ENCODE peak calls at places on chromosome 9, in seven cellular contexts. Z, Q, M, B, C, A and E are unnamed samples.

GRCh38 chr9:130779153-130779855 is 55.8 kb upstream of the ABL1 start:
- DNase-seq in Z (no peak), Q (no peak), M (no peak), B (no peak), C (no peak), A (no peak), E (no peak)

GRCh38 chr9:1202512-1203285 is 152.5 kb downstream of the DMRT2 start:
- DNase-seq in Z (no peak), Q (no peak), M (no peak), B (no peak), C (no peak), A (no peak), E (no peak)

GRCh38 chr9:94855919-94856318 is 129.4 kb downstream of the AOPEP start:
- DNase-seq in Z (no peak), Q (peak), M (no peak), B (no peak), C (no peak), A (no peak), E (no peak)

GRCh38 chr9:101458955-101459631 is 23.5 kb upstream of the ALDOB start:
- DNase-seq in Z (peak), Q (peak), M (peak), B (peak), C (peak), A (no peak), E (peak)

GRCh38 chr9:75911390-75911789 is 20.9 kb downstream of the PCSK5 start:
- DNase-seq in Z (no peak), Q (no peak), M (no peak), B (no peak), C (no peak), A (no peak), E (no peak)

GRCh38 chr9:70672136-70672535 is 257.7 kb upstream of the KLF9 start:
- DNase-seq in Z (no peak), Q (no peak), M (peak), B (no peak), C (no peak), A (no peak), E (no peak)

GRCh38 chr9:89879711-89880110 is 274.9 kb downstream of the GADD45G start:
- DNase-seq in Z (no peak), Q (no peak), M (peak), B (peak), C (no peak), A (no peak), E (no peak)

GRCh38 chr9:73133921-73134407 is 17.7 kb upstream of the ANXA1 start:
- DNase-seq in Z (peak), Q (no peak), M (no peak), B (no peak), C (no peak), A (no peak), E (peak)

GRCh38 chr9:114153761-114154596 is 1.4 kb upstream of the COL27A1 start:
- DNase-seq in Z (no peak), Q (no peak), M (no peak), B (no peak), C (no peak), A (peak), E (peak)

GRCh38 chr9:114363424-114363823 is 24.4 kb downstream of the AKNA start:
- DNase-seq in Z (no peak), Q (no peak), M (no peak), B (no peak), C (no peak), A (no peak), E (no peak)

GRCh38 chr9:131762356-131762932 is 22.6 kb upstream of the RAPGEF1 start:
- DNase-seq in Z (peak), Q (peak), M (peak), B (peak), C (no peak), A (peak), E (peak)

GRCh38 chr9:76989501-76989900 is 30.0 kb upstream of the FOXB2 start:
- DNase-seq in Z (no peak), Q (no peak), M (no peak), B (no peak), C (no peak), A (no peak), E (no peak)

GRCh38 chr9:91117474-91117891 is 244.2 kb downstream of the AUH start:
- DNase-seq in Z (no peak), Q (no peak), M (no peak), B (no peak), C (no peak), A (no peak), E (no peak)

GRCh38 chr9:42852133-42852532 is 668.7 kb downstream of the SPATA31A6 start:
- DNase-seq in Z (no peak), Q (peak), M (peak), B (peak), C (no peak), A (no peak), E (peak)
- TF ChIP-seq CTCF in Z (no peak), Q (peak), M (no peak), B (peak), C (peak), A (no peak), E (no peak)

GRCh38 chr9:35813434-35814105 is 1.3 kb downstream of the HINT2 start:
- DNase-seq in Z (peak), Q (no peak), M (no peak), B (no peak), C (no peak), A (no peak), E (peak)
- TF ChIP-seq CTCF in Z (peak), Q (peak), M (no peak), B (peak), C (peak), A (no peak), E (peak)

DNA sequence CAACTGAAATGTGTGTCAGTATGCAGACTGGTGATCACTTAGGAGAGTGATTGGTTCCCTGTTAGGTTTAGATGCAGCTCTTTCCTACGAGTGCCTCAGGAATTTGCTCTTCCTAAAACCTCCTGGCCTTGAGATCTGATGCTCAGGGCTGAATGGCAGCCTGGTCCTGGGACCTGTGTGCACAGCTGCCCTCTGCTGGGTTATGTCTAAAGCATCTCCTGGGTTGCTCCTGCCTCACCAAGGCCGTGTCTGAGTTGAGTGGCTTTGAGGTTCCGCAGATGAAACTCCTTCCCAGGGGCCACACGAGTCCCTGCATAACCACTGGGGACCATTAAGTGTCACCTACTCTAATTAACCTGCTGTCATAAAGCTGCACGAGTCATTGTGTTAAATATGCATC is 59.5 kb downstream of the MVB12B start:
- DNase-seq in Z (peak), Q (no peak), M (no peak), B (no peak), C (no peak), A (no peak), E (no peak)
- TF ChIP-seq CTCF in Z (peak), Q (peak), M (no peak), B (peak), C (peak), A (no peak), E (no peak)

GRCh38 chr9:129198737-129199435 is 20.8 kb upstream of the IER5L start:
- DNase-seq in Z (no peak), Q (no peak), M (peak), B (no peak), C (no peak), A (no peak), E (no peak)

GRCh38 chr9:129195606-129196005 is 17.5 kb upstream of the IER5L start:
- DNase-seq in Z (no peak), Q (no peak), M (no peak), B (no peak), C (no peak), A (no peak), E (no peak)

GRCh38 chr9:129201289-129201688 is 23.2 kb upstream of the IER5L start:
- DNase-seq in Z (no peak), Q (no peak), M (no peak), B (no peak), C (no peak), A (no peak), E (no peak)

GRCh38 chr9:129200255-129200654 is 22.2 kb upstream of the IER5L start:
- DNase-seq in Z (no peak), Q (no peak), M (no peak), B (no peak), C (no peak), A (no peak), E (no peak)

GRCh38 chr9:129197978-129198736 is 20.1 kb upstream of the IER5L start:
- DNase-seq in Z (no peak), Q (peak), M (peak), B (peak), C (no peak), A (no peak), E (no peak)
- TF ChIP-seq CTCF in Z (no peak), Q (peak), M (no peak), B (no peak), C (peak), A (no peak), E (no peak)

DNA sequence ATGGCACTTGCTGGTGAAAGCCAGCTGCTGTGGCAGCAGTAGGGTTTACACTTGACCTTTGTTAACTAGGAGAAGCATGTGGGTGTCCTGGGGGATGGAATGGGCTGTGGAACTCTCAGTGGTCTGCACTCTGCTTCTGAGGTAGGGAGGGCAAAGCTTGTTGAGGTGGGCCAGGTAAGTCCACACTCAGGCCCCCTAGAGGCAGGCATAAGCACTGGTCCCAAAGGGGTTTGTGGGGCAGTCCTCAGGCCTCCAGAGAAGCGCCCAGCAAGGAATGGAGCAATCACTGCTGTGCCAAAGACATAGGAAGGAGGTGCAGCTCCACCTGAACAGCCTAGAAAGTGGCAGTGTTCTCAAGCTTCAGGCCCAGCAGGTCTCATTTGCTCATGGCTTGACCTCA is 34.7 kb downstream of the INSL4 start:
- DNase-seq in Z (no peak), Q (no peak), M (no peak), B (no peak), C (no peak), A (no peak), E (no peak)
- TF ChIP-seq CTCF in Z (no peak), Q (no peak), M (no peak), B (no peak), C (no peak), A (no peak), E (no peak)

GRCh38 chr9:111399772-111400563 is 69.9 kb upstream of the OR2K2 start:
- DNase-seq in Z (peak), Q (peak), M (no peak), B (no peak), C (no peak), A (no peak), E (peak)
- TF ChIP-seq CTCF in Z (peak), Q (peak), M (no peak), B (peak), C (peak), A (no peak), E (peak)

GRCh38 chr9:137516144-137516917 is 33.9 kb downstream of the PNPLA7 start:
- DNase-seq in Z (no peak), Q (no peak), M (no peak), B (no peak), C (no peak), A (no peak), E (no peak)
- TF ChIP-seq CTCF in Z (no peak), Q (no peak), M (no peak), B (no peak), C (no peak), A (no peak), E (no peak)